ENCODE peak calls at places on chromosomes 16 and 17, in five cellular contexts. P is GM23338, E is fibroblast of the aortic adventitia, D is HuH-7.5, V is tibial artery. T is an unnamed sample.

GRCh38 chr16:67632415-67633172 is 12.3 kb upstream of the CARMIL2 start:
- DNase-seq in P (no peak), E (peak; percentile 31), V (no peak), D (no peak), T (peak; percentile 70)

GRCh38 chr16:65124596-65124995 is 2.7 kb upstream of the CDH11 start:
- DNase-seq in P (no peak), D (no peak), V (no peak), E (no peak), T (no peak)

GRCh38 chr17:50258647-50259483 is 15.4 kb upstream of the TMEM92 start:
- DNase-seq in E (peak; percentile 74), D (no peak), P (no peak), V (peak; percentile 36), T (peak; percentile 22)

GRCh38 chr16:67173808-67174705 is 3.7 kb downstream of the NOL3 start:
- DNase-seq in E (peak; percentile 72), V (peak; percentile 91), P (peak; percentile 82), D (peak; percentile 92), T (peak; percentile 76)

GRCh38 chr16:65889533-65889966 is 476.9 kb upstream of the CDH5 start:
- DNase-seq in E (no peak), V (no peak), D (no peak), P (no peak), T (no peak)

GRCh38 chr17:9922012-9922848 is 17.2 kb upstream of the RCVRN start:
- DNase-seq in V (no peak), D (no peak), P (no peak), E (no peak), T (no peak)

GRCh38 chr17:65893692-65894279 is 298.1 kb downstream of the CEP112 start:
- DNase-seq in D (no peak), V (no peak), P (no peak), E (no peak), T (no peak)

GRCh38 chr17:975321-975982 is 4.1 kb downstream of the NXN start:
- DNase-seq in P (no peak), V (no peak), E (peak; percentile 63), D (no peak), T (no peak)

GRCh38 chr16:81610936-81611335 is 166.3 kb downstream of the CMIP start:
- DNase-seq in V (no peak), E (no peak), D (no peak), P (no peak), T (no peak)

GRCh38 chr17:13134106-13134505 is 116.3 kb upstream of the ELAC2 start:
- DNase-seq in D (no peak), P (no peak), V (no peak), E (no peak), T (no peak)

GRCh38 chr16:67967956-67968439 is 439 bp downstream of the SLC12A4 start:
- DNase-seq in D (peak; percentile 66), P (peak; percentile 54), E (peak; percentile 32), V (no peak), T (no peak)

GRCh38 chr17:73940511-73940910 is 263.0 kb upstream of the RPL38 start:
- DNase-seq in V (no peak), D (no peak), E (no peak), P (no peak), T (no peak)

GRCh38 chr16:12171206-12171605 is 194.7 kb downstream of the SNX29 start:
- DNase-seq in P (no peak), V (no peak), E (no peak), D (no peak), T (no peak)

GRCh38 chr16:10312023-10312422 is 73.8 kb upstream of the ATF7IP2 start:
- DNase-seq in E (no peak), D (no peak), V (no peak), P (no peak), T (no peak)

GRCh38 chr17:41653421-41654133 is 29.2 kb upstream of the KRT17 start:
- DNase-seq in P (no peak), D (no peak), V (no peak), E (no peak), T (no peak)

GRCh38 chr17:70074236-70074830 is 692 bp upstream of the KCNJ16 start:
- DNase-seq in P (no peak), E (no peak), V (no peak), D (no peak), T (no peak)

GRCh38 chr17:68777856-68778694 is 176.9 kb upstream of the FAM20A start:
- DNase-seq in D (no peak), V (no peak), P (no peak), E (no peak), T (no peak)

GRCh38 chr16:70470927-70471341 is 16.5 kb downstream of the FCSK start:
- DNase-seq in E (peak; percentile 18), D (peak; percentile 84), P (peak; percentile 71), V (no peak), T (peak; percentile 43)

T was measured in cardiac fibroblast.